ENCODE peak calls at places on chromosomes 7 and 10, in six cellular contexts. X is adrenal gland, N is body of pancreas, L is RWPE1, E is caudate nucleus, W is aorta. P is an unnamed sample.

GRCh38 chr7:3436746-3437145 is 135.7 kb downstream of the SDK1 start:
- DNase-seq in E (no peak), W (no peak), L (peak), X (no peak), N (no peak), P (no peak)

GRCh38 chr7:66140924-66141323 is 26.3 kb downstream of the CRCP start:
- DNase-seq in X (peak), W (peak), L (peak), N (peak), E (peak), P (peak)

GRCh38 chr7:157595086-157595855 is 258.5 kb downstream of the DNAJB6 start:
- DNase-seq in N (no peak), W (no peak), E (no peak), X (no peak), L (no peak), P (no peak)

GRCh38 chr7:101362334-101363195 is at the start of gene COL26A1:
- DNase-seq in L (no peak), W (peak), E (no peak), X (peak), N (peak), P (peak)

GRCh38 chr7:151213826-151214225 is 3.5 kb upstream of the H2BK1 start:
- DNase-seq in L (no peak), X (no peak), E (no peak), N (no peak), W (no peak), P (no peak)

GRCh38 chr10:85168287-85168686 is 839.9 kb downstream of the CCSER2 start:
- DNase-seq in W (no peak), E (no peak), X (no peak), L (no peak), N (no peak), P (no peak)

GRCh38 chr7:23232966-23233365 is 13.6 kb upstream of the GPNMB start:
- DNase-seq in E (no peak), W (no peak), X (no peak), N (no peak), L (no peak), P (no peak)

GRCh38 chr10:101467286-101467770 is 113.4 kb downstream of the BTRC start:
- DNase-seq in W (no peak), N (peak), X (peak), E (peak), L (peak), P (no peak)

GRCh38 chr10:74650613-74651012 is 175.8 kb upstream of the KAT6B start:
- DNase-seq in W (no peak), X (no peak), E (no peak), L (no peak), N (no peak), P (no peak)

GRCh38 chr10:130221456-130222375 is 85.5 kb downstream of the GLRX3 start:
- DNase-seq in N (no peak), L (no peak), E (no peak), X (no peak), W (no peak), P (no peak)

GRCh38 chr10:71423268-71423667 is 26.5 kb downstream of the CDH23 start:
- DNase-seq in N (no peak), E (no peak), L (no peak), X (no peak), W (no peak), P (no peak)

GRCh38 chr10:22693371-22693784 is 21.0 kb downstream of the PIP4K2A start:
- DNase-seq in W (no peak), N (no peak), E (no peak), X (peak), L (no peak), P (no peak)

GRCh38 chr10:19707376-19707775 is 108.9 kb upstream of the PLXDC2 start:
- DNase-seq in X (no peak), L (no peak), E (no peak), W (no peak), N (no peak), P (no peak)

GRCh38 chr10:120221873-120222485 is 235.0 kb upstream of the PLPP4 start:
- DNase-seq in E (no peak), W (no peak), L (peak), X (no peak), N (peak), P (no peak)

GRCh38 chr10:15168296-15168780 is at the start of gene NMT2:
- DNase-seq in X (peak), N (no peak), L (no peak), E (peak), W (peak), P (no peak)

GRCh38 chr10:71236286-71236685 is 23.9 kb downstream of the UNC5B start:
- DNase-seq in W (no peak), L (no peak), N (no peak), E (no peak), X (no peak), P (no peak)

GRCh38 chr10:131514454-131514853 is 202.9 kb upstream of the TCERG1L start:
- DNase-seq in E (no peak), L (peak), W (no peak), N (no peak), X (no peak), P (no peak)

DNA sequence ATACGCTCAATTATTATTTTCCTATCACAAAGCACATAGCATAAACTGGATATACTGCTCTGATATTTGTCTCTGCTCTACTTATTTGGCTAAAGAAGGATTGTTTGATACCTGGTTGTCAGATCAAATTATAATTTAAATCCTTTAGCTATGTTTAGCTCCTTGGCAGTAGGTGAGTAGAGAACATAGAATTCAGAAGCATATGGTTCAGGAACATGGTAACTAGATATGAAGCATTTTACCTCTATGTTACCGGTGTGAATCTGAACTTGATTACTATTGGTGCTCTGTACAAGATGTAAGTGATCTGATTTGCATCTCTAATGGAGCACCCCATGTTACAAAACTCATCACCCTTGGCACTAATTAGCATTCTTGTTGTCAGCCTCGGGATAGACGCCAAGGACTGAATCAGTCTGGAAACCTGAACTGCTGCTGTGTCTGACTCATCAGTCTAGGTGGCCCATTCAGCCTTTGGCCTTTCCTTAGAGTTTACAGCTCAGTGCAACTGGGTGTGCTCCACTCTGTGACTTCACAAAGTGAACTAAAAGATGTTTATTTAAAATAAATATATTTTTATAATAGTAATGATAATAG is 12.3 kb upstream of the MYPN start:
- DNase-seq in W (no peak), E (no peak), N (peak), L (peak), X (peak), P (peak)
- H3K27ac ChIP-seq in W (no peak), E (no peak), N (no peak), L (no peak), X (no peak), P (peak)

DNA sequence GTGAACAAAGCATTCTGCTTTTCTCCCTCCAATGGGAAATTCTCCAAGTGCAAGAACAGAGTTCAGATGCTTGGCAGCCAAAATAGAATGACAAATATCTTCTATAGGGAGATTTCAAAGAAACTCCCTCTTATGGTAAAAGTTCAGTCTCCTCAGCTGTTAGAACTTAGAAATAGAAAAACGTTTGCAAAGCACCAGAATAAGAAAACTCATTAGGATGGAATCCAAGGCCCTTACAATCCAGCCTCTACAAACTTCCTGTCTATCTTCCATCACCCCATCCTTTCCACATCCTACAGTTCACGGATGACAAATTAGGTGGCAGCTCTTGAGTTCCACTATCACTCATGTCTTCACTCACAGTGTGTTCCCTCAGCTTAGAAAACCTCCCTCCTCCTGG is 25.7 kb downstream of the FAM13C start:
- DNase-seq in W (no peak), E (no peak), N (no peak), L (no peak), X (no peak), P (no peak)
- H3K27ac ChIP-seq in W (peak), E (peak), N (no peak), L (no peak), X (peak), P (peak)

GRCh38 chr7:27163776-27164380 is 1.5 kb downstream of the HOXA9 start:
- DNase-seq in X (no peak), N (no peak), W (peak), L (no peak), E (no peak), P (no peak)

GRCh38 chr7:27161721-27162547 is 3.4 kb downstream of the HOXA9 start:
- DNase-seq in N (no peak), X (no peak), W (no peak), L (no peak), E (no peak), P (peak)

GRCh38 chr7:27161214-27161720 is 4.1 kb downstream of the HOXA9 start:
- DNase-seq in E (no peak), L (no peak), W (no peak), X (no peak), N (no peak), P (peak)

GRCh38 chr7:27162930-27163775 is 2.2 kb downstream of the HOXA9 start:
- DNase-seq in W (no peak), N (no peak), X (no peak), L (no peak), E (no peak), P (peak)

DNA sequence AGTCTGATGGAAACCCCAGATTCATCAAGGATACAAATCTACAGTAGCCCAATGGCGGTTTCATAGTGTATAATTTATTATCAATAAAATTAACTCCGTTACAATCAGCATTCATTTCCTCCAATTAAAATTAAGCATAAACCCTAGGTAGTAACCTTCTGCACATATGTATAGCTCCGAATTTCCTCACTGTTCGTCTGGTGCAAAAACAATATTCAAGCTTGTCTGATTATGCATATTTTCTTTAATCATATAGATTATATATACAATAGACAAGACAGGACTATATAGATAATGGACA is 2.8 kb downstream of the HOXA9 start:
- DNase-seq in N (no peak), W (no peak), X (no peak), E (no peak), L (no peak), P (no peak)
- H3K27ac ChIP-seq in N (no peak), W (no peak), X (no peak), E (no peak), L (peak), P (peak)

GRCh38 chr10:69065406-69066361 is 22.2 kb upstream of the SRGN start:
- DNase-seq in X (no peak), L (no peak), W (peak), N (peak), E (no peak), P (no peak)
- H3K27ac ChIP-seq in X (peak), L (peak), W (no peak), N (no peak), E (peak), P (peak)

GRCh38 chr7:29955799-29956476 is 33.7 kb downstream of the SCRN1 start:
- DNase-seq in X (no peak), N (no peak), E (no peak), W (peak), L (no peak), P (peak)
- H3K27ac ChIP-seq in X (no peak), N (no peak), E (no peak), W (no peak), L (no peak), P (no peak)

P was measured in transverse colon.